ENCODE peak calls at places on chromosome 20, in four cellular contexts. O, W, P and K are unnamed samples. For H3K4me1, the result is how much of the 10 kb centered on the place peaks cover.

GRCh38 chr20:31716818-31717477 is 5.7 kb downstream of the BCL2L1 start:
- DNase-seq in O (no peak), W (no peak), P (no peak), K (no peak)

GRCh38 chr20:31760457-31761240 is 21.6 kb downstream of the TPX2 start:
- DNase-seq in O (no peak), W (no peak), P (no peak), K (no peak)

GRCh38 chr20:53547664-53548239 is 45.9 kb downstream of the ZNF217 start:
- DNase-seq in O (peak), W (peak), P (no peak), K (no peak)

GRCh38 chr20:22717466-22717865 is 133.1 kb upstream of the FOXA2 start:
- DNase-seq in O (no peak), W (no peak), P (peak), K (peak)

GRCh38 chr20:63117661-63118302 is 98.1 kb downstream of the YTHDF1 start:
- DNase-seq in O (no peak), W (no peak), P (peak), K (peak)

GRCh38 chr20:58195047-58195446 is 33.4 kb downstream of the ANKRD60 start:
- DNase-seq in O (no peak), W (no peak), P (no peak), K (no peak)

GRCh38 chr20:34337544-34337943 is 25.5 kb upstream of the ITCH start:
- DNase-seq in O (no peak), W (no peak), P (no peak), K (no peak)

GRCh38 chr20:64077094-64077493 is 2.2 kb downstream of the RGS19 start:
- DNase-seq in O (no peak), W (no peak), P (no peak), K (no peak)

GRCh38 chr20:43680976-43681375 is 14.1 kb downstream of the MYBL2 start:
- DNase-seq in O (no peak), W (no peak), P (no peak), K (no peak)

GRCh38 chr20:23459431-23460112 is 6.9 kb upstream of the CST11 start:
- DNase-seq in O (no peak), W (no peak), P (no peak), K (no peak)

GRCh38 chr20:8144282-8145245 is 12.5 kb downstream of the PLCB1 start:
- DNase-seq in O (no peak), W (no peak), P (no peak), K (no peak)

GRCh38 chr20:45354423-45355208 is 6.4 kb upstream of the SDC4 start:
- DNase-seq in O (no peak), W (no peak), P (no peak), K (no peak)

GRCh38 chr20:14951707-14952106 is 614.3 kb upstream of the FLRT3 start:
- DNase-seq in O (no peak), W (no peak), P (no peak), K (no peak)

GRCh38 chr20:38337561-38338140 is 8.6 kb upstream of the LBP start:
- DNase-seq in O (peak), W (no peak), P (no peak), K (peak)

GRCh38 chr20:1819311-1820136 is 75.7 kb upstream of the SIRPA start:
- DNase-seq in O (no peak), W (no peak), P (no peak), K (no peak)

GRCh38 chr20:10978713-10979112 is 304.9 kb upstream of the JAG1 start:
- DNase-seq in O (no peak), W (no peak), P (no peak), K (no peak)

GRCh38 chr20:24914388-24915241 is 34.5 kb upstream of the CST7 start:
- DNase-seq in O (no peak), W (no peak), P (no peak), K (no peak)

GRCh38 chr20:23889775-23890187 is 10.2 kb upstream of the CST5 start:
- DNase-seq in O (peak), W (peak), P (no peak), K (peak)

GRCh38 chr20:25361287-25361683 is 29.4 kb downstream of the ABHD12 start:
- DNase-seq in O (no peak), W (no peak), P (no peak), K (no peak)

GRCh38 chr20:21234324-21234723 is 68.8 kb upstream of the XRN2 start:
- DNase-seq in O (no peak), W (no peak), P (no peak), K (no peak)
- H3K4me3 ChIP-seq in O (peak), W (no peak), P (no peak), K (no peak)

GRCh38 chr20:18719426-18719825 is 94.2 kb upstream of the SCP2D1 start:
- DNase-seq in O (no peak), W (no peak), P (no peak), K (no peak)

GRCh38 chr20:18717062-18717461 is 96.5 kb upstream of the SCP2D1 start:
- DNase-seq in O (no peak), W (no peak), P (no peak), K (no peak)

GRCh38 chr20:18715564-18715963 is 98.0 kb upstream of the SCP2D1 start:
- DNase-seq in O (no peak), W (no peak), P (no peak), K (no peak)

GRCh38 chr20:18721716-18722115 is 91.9 kb upstream of the SCP2D1 start:
- DNase-seq in O (no peak), W (no peak), P (no peak), K (no peak)

GRCh38 chr20:18718129-18718528 is 95.5 kb upstream of the SCP2D1 start:
- DNase-seq in O (no peak), W (no peak), P (no peak), K (no peak)
- TF ChIP-seq CTCF in O (no peak), W (no peak), P (no peak), K (no peak)

GRCh38 chr20:62027116-62027515 is 38.6 kb downstream of the TAF4 start:
- DNase-seq in O (no peak), W (no peak), P (no peak), K (peak)
- H3K4me1 ChIP-seq in O (under half), W (under half), P (under half), K (under half)

DNA sequence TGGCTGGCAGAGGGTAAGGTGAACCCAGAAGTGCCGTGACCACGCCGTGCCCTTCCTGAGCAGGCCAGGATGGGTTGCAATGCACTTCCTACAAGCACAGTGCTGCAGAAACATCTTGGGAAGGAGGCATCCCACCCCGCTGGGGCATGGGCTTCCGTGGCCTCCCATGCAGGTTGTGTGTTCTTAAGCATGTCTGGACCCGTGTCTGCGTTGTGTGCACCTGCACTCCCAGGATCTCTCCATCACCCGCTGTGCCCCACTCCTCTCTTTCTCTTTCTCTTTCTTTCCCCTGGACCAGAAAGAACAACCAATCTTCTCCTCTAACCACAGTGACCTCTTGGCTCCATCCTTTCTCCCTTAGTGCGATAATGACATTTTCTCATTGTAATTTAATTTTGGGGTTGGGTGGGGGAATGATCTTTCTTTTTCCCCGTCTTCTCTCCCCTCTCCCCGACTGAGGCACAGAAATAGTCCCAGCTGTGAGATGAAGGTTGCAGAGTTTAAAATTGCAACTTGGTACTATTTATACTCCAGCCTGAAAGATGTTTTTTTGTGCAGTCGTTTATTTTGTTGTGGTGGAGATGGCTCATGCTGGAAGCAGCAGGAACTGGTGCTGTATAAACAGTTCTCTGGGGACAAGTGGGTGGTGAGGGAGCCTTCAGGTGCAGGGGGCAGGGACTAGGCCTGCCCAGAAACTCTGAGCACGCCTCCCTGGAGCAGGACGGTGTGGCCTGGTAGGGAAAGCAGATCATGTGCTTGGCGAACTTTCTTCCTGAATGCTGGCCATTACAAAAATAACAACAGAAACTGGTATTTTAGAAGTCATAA is 20.5 kb downstream of the BCAS4 start:
- DNase-seq in O (no peak), W (no peak), P (no peak), K (no peak)
- H3K4me3 ChIP-seq in O (no peak), W (no peak), P (no peak), K (no peak)